ENCODE peak calls at places on chromosome 6, in seven cellular contexts. U, M, Z, T, C, I and B are unnamed samples.

GRCh38 chr6:17439243-17439993 is 46.0 kb downstream of the CAP2 start:
- DNase-seq in C (no peak), U (no peak), M (no peak), T (no peak), I (no peak), Z (no peak), B (no peak)

GRCh38 chr6:124674042-124674441 is 288.2 kb upstream of the RNF217 start:
- DNase-seq in Z (no peak), C (no peak), U (no peak), I (no peak), M (no peak), T (no peak), B (no peak)

GRCh38 chr6:43942011-43942442 is 172.0 kb downstream of the VEGFA start:
- DNase-seq in I (no peak), T (no peak), M (no peak), C (no peak), Z (no peak), U (no peak), B (no peak)

GRCh38 chr6:169345198-169345597 is 91.6 kb upstream of the THBS2 start:
- DNase-seq in U (no peak), C (no peak), M (no peak), I (no peak), Z (no peak), T (no peak), B (no peak)

GRCh38 chr6:45724511-45724910 is 291.1 kb downstream of the CLIC5 start:
- DNase-seq in U (peak), C (no peak), M (no peak), T (peak), I (no peak), Z (no peak), B (no peak)

GRCh38 chr6:30752164-30752927 is 8.0 kb upstream of the IER3 start:
- DNase-seq in U (peak), C (peak), I (peak), Z (peak), M (no peak), T (peak), B (no peak)

GRCh38 chr6:41367700-41368099 is 32.3 kb downstream of the NCR2 start:
- DNase-seq in T (peak), Z (no peak), M (peak), C (peak), U (no peak), I (peak), B (no peak)

GRCh38 chr6:158861686-158862381 is 42.7 kb upstream of the EZR start:
- DNase-seq in T (no peak), C (no peak), U (no peak), I (no peak), M (no peak), Z (no peak), B (no peak)

GRCh38 chr6:90446164-90446563 is 140.7 kb downstream of the MAP3K7 start:
- DNase-seq in Z (no peak), M (no peak), I (no peak), U (no peak), T (no peak), C (no peak), B (no peak)

GRCh38 chr6:147395158-147395557 is 113.3 kb upstream of the SAMD5 start:
- DNase-seq in I (no peak), U (peak), M (no peak), C (no peak), Z (no peak), T (no peak), B (no peak)

GRCh38 chr6:14706378-14706929 is 539.4 kb upstream of the JARID2 start:
- DNase-seq in M (no peak), I (peak), C (no peak), Z (peak), T (no peak), U (peak), B (no peak)